ENCODE peak calls at places on chromosome 5, in ten cellular contexts. M, S, B, R, L, V, F, I, P and J are unnamed samples.
A peak's percentile ranks its signal among the peaks of the same experiment; 100 is the strongest.

GRCh38 chr5:117379521-117379920 is 804.9 kb upstream of the SEMA6A start:
- DNase-seq in P (no peak), V (no peak), L (no peak), R (no peak), B (no peak), F (no peak), S (no peak), I (no peak), M (no peak), J (no peak)

GRCh38 chr5:66967826-66968262 is 228.8 kb downstream of the CD180 start:
- DNase-seq in F (no peak), L (no peak), V (no peak), P (no peak), R (no peak), B (no peak), S (no peak), M (peak; percentile 58), I (no peak), J (no peak)

GRCh38 chr5:101943784-101944183 is 352.3 kb downstream of the SLCO4C1 start:
- DNase-seq in F (no peak), M (no peak), P (no peak), L (no peak), R (no peak), S (no peak), V (no peak), B (no peak), I (no peak), J (no peak)

GRCh38 chr5:113059232-113059805 is 82.7 kb downstream of the DCP2 start:
- DNase-seq in F (no peak), P (no peak), B (peak; percentile 68), L (peak; percentile 64), I (no peak), S (peak; percentile 60), V (peak; percentile 86), M (no peak), R (no peak), J (peak; percentile 83)

GRCh38 chr5:25955337-25955736 is 1083.0 kb downstream of the CDH9 start:
- DNase-seq in S (no peak), P (no peak), R (no peak), L (no peak), B (no peak), V (no peak), F (no peak), I (no peak), M (no peak), J (no peak)

GRCh38 chr5:53326420-53327153 is 153.8 kb upstream of the FST start:
- DNase-seq in R (no peak), P (no peak), I (no peak), L (no peak), M (no peak), B (peak; percentile 70), V (no peak), S (no peak), F (no peak), J (no peak)

GRCh38 chr5:34715711-34716110 is 59.6 kb downstream of the RAI14 start:
- DNase-seq in V (no peak), R (no peak), S (no peak), B (no peak), L (no peak), I (no peak), F (no peak), M (no peak), P (no peak), J (no peak)

GRCh38 chr5:21419383-21419782 is 1431.4 kb upstream of the CDH18 start:
- DNase-seq in B (no peak), I (no peak), M (no peak), P (no peak), V (no peak), S (no peak), L (no peak), F (no peak), R (no peak), J (no peak)

GRCh38 chr5:14397717-14398116 is 183.9 kb upstream of the OTULINL start:
- DNase-seq in M (no peak), V (no peak), F (no peak), S (no peak), P (no peak), R (peak; percentile 31), L (no peak), B (peak; percentile 76), I (no peak), J (no peak)

GRCh38 chr5:84487963-84488362 is 103.3 kb upstream of the EDIL3 start:
- DNase-seq in B (peak; percentile 98), M (no peak), F (no peak), L (no peak), V (no peak), S (no peak), I (peak; percentile 65), P (no peak), R (no peak), J (no peak)

GRCh38 chr5:132812949-132813598 is at the start of gene SOWAHA:
- DNase-seq in M (peak; percentile 59), S (peak; percentile 62), V (no peak), R (no peak), B (peak; percentile 25), P (no peak), F (peak; percentile 52), L (no peak), I (no peak), J (peak; percentile 80)

GRCh38 chr5:76204191-76204590 is 121.0 kb downstream of the SV2C start:
- DNase-seq in S (no peak), F (no peak), I (no peak), B (no peak), R (no peak), L (no peak), P (no peak), M (no peak), V (no peak), J (no peak)

GRCh38 chr5:132496631-132497487 is 6.3 kb upstream of the IRF1 start:
- DNase-seq in I (peak; percentile 92), B (peak; percentile 87), V (peak; percentile 96), F (peak; percentile 93), M (peak; percentile 93), S (peak; percentile 92), R (peak; percentile 83), L (peak; percentile 97), P (peak; percentile 95), J (peak; percentile 98)

GRCh38 chr5:39580702-39581498 is 156.1 kb upstream of the DAB2 start:
- DNase-seq in R (no peak), L (no peak), F (no peak), V (no peak), I (no peak), P (no peak), S (no peak), M (no peak), B (peak; percentile 42), J (no peak)

GRCh38 chr5:73418244-73418691 is 30.3 kb downstream of the FOXD1 start:
- DNase-seq in F (no peak), I (no peak), V (no peak), L (no peak), M (no peak), B (no peak), S (no peak), R (no peak), P (no peak), J (no peak)

GRCh38 chr5:124104344-124104743 is 592.4 kb downstream of the CSNK1G3 start:
- DNase-seq in B (no peak), L (no peak), S (no peak), M (no peak), V (no peak), F (no peak), I (no peak), P (no peak), R (no peak), J (no peak)

DNA sequence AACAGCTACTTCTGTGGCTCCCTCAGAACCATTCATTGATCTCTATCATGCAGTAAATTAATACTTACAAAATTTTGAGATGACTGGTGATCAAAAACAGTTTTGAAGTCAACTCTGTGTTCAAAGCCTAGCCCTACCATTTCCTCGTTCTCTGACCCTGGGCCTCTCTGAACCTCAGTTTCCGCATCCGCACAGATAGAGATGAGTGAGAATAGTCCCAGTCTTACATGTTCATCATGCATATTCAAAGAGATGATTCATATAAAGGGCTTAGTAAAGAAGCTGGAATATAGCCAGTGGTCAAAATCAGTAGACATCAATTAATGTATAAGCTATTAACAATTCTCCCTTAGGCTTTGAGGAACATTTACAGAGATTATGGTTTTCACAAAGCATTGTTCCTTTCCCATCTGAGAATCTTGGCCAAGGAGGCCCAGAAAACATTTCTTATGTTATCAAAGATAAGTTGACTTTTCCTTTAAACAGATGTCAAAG is 250.6 kb downstream of the SPOCK1 start:
- DNase-seq in R (no peak), V (no peak), I (no peak), F (no peak), B (no peak), L (no peak), M (no peak), P (no peak), S (no peak), J (no peak)
- H3K4me1 ChIP-seq in R (no peaks in the 10 kb centered on the region), V (no peaks in the 10 kb centered on the region), I (peaks cover 27% of the 10 kb centered on the region), F (no peaks in the 10 kb centered on the region), B (peaks cover 2% of the 10 kb centered on the region), L (no peaks in the 10 kb centered on the region), M (no peaks in the 10 kb centered on the region), P (no peaks in the 10 kb centered on the region), S (no peaks in the 10 kb centered on the region), J (no peaks in the 10 kb centered on the region)

DNA sequence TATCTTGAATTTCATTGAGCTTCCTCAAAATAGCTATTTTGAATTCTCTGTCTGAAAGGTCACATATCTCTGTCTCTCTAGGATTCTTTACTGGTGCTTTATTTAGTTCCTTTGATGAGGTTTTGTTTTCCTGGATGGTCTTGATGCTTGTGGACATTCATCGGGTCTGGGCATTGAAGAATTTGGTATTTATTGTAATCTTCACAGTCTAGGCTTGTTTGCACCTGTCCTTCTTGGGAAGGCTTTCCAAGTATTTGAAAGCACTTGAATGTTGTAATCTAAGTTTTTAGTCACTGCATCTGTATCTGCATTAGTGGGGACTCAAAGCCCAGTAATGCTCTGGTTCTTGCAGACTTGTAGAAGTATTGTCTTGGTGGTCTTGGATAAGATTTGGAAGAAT is 47.8 kb downstream of the SMIM15 start:
- DNase-seq in R (no peak), S (no peak), F (no peak), I (no peak), B (no peak), P (no peak), M (no peak), L (no peak), V (no peak), J (no peak)
- TF ChIP-seq CTCF in R (no peak), S (no peak), F (no peak), I (no peak), B (no peak), P (no peak), M (no peak), L (no peak), V (no peak), J (no peak)

GRCh38 chr5:154002093-154002492 is 36.6 kb downstream of the FAM114A2 start:
- DNase-seq in F (no peak), I (no peak), R (no peak), L (no peak), P (no peak), B (peak; percentile 80), M (no peak), S (no peak), V (no peak), J (no peak)
- H3K4me1 ChIP-seq in F (no peaks in the 10 kb centered on the region), I (peaks cover 13% of the 10 kb centered on the region), R (no peaks in the 10 kb centered on the region), L (peaks cover 19% of the 10 kb centered on the region), P (no peaks in the 10 kb centered on the region), B (no peaks in the 10 kb centered on the region), M (no peaks in the 10 kb centered on the region), S (no peaks in the 10 kb centered on the region), V (no peaks in the 10 kb centered on the region), J (no peaks in the 10 kb centered on the region)

GRCh38 chr5:161530700-161531099 is 15.8 kb downstream of the GABRB2 start:
- DNase-seq in R (no peak), F (no peak), I (no peak), B (no peak), M (no peak), L (no peak), S (peak; percentile 27), P (no peak), V (no peak), J (no peak)

GRCh38 chr5:161535762-161536161 is 10.8 kb downstream of the GABRB2 start:
- DNase-seq in M (no peak), B (no peak), R (no peak), V (no peak), L (no peak), P (no peak), I (no peak), S (peak; percentile 33), F (no peak), J (no peak)
- TF ChIP-seq CTCF in M (no peak), B (no peak), R (no peak), V (no peak), L (no peak), P (no peak), I (peak; percentile 19), S (peak; percentile 47), F (no peak), J (peak; percentile 29)